ENCODE peak calls at places on chromosomes 11 and 22, in four cellular contexts. One of them, this sample, is unnamed.

GRCh38 chr11:70048279-70049024 is 29.7 kb upstream of the ANO1 start:
- DNase-seq in H1: peak
- DNase-seq in GM12891: no peak
- DNase-seq in heart left ventricle: no peak
- DNase-seq in this sample: peak

GRCh38 chr11:110198031-110198729 is 98.2 kb downstream of the RDX start:
- DNase-seq in H1: no peak
- DNase-seq in GM12891: no peak
- DNase-seq in heart left ventricle: no peak
- DNase-seq in this sample: no peak

GRCh38 chr11:28114731-28115130 is 6.5 kb downstream of the METTL15 start:
- DNase-seq in H1: no peak
- DNase-seq in GM12891: no peak
- DNase-seq in heart left ventricle: no peak
- DNase-seq in this sample: no peak

GRCh38 chr11:86063536-86063935 is 5.3 kb downstream of the PICALM start:
- DNase-seq in H1: no peak
- DNase-seq in GM12891: no peak
- DNase-seq in heart left ventricle: no peak
- DNase-seq in this sample: no peak

GRCh38 chr22:35589736-35590079 is 27.4 kb downstream of the MB start:
- DNase-seq in H1: no peak
- DNase-seq in GM12891: no peak
- DNase-seq in heart left ventricle: no peak
- DNase-seq in this sample: no peak

GRCh38 chr11:69951821-69952590 is 126.1 kb upstream of the ANO1 start:
- DNase-seq in H1: no peak
- DNase-seq in GM12891: no peak
- DNase-seq in heart left ventricle: no peak
- DNase-seq in this sample: no peak

GRCh38 chr11:44404323-44404705 is 94.4 kb upstream of the ALX4 start:
- DNase-seq in H1: no peak
- DNase-seq in GM12891: no peak
- DNase-seq in heart left ventricle: no peak
- DNase-seq in this sample: no peak

GRCh38 chr11:125886997-125887372 is 483 bp upstream of the HYLS1 start:
- DNase-seq in H1: no peak
- DNase-seq in GM12891: peak
- DNase-seq in heart left ventricle: peak
- DNase-seq in this sample: peak

GRCh38 chr11:58636587-58636986 is 14.1 kb downstream of the CNTF start:
- DNase-seq in H1: no peak
- DNase-seq in GM12891: no peak
- DNase-seq in heart left ventricle: no peak
- DNase-seq in this sample: no peak

GRCh38 chr11:114774599-114775365 is 96.5 kb downstream of the NXPE2 start:
- DNase-seq in H1: peak
- DNase-seq in GM12891: peak
- DNase-seq in heart left ventricle: peak
- DNase-seq in this sample: no peak

GRCh38 chr22:41946360-41947180 is at the start of gene CENPM:
- DNase-seq in H1: peak
- DNase-seq in GM12891: peak
- DNase-seq in heart left ventricle: peak
- DNase-seq in this sample: peak

GRCh38 chr11:41319434-41319833 is 140.0 kb downstream of the LRRC4C start:
- DNase-seq in H1: no peak
- DNase-seq in GM12891: no peak
- DNase-seq in heart left ventricle: no peak
- DNase-seq in this sample: no peak

GRCh38 chr22:31618057-31618456 is 44.0 kb downstream of the PISD start:
- DNase-seq in H1: no peak
- DNase-seq in GM12891: no peak
- DNase-seq in heart left ventricle: no peak
- DNase-seq in this sample: no peak

GRCh38 chr11:87122852-87123251 is 85.1 kb downstream of the TMEM135 start:
- DNase-seq in H1: no peak
- DNase-seq in GM12891: no peak
- DNase-seq in heart left ventricle: no peak
- DNase-seq in this sample: no peak

GRCh38 chr11:8832571-8833260 is 78.3 kb upstream of the AKIP1 start:
- DNase-seq in H1: no peak
- DNase-seq in GM12891: no peak
- DNase-seq in heart left ventricle: no peak
- DNase-seq in this sample: peak

GRCh38 chr22:23220485-23221350 is 40.4 kb downstream of the BCR start:
- DNase-seq in H1: no peak
- DNase-seq in GM12891: peak
- DNase-seq in heart left ventricle: no peak
- DNase-seq in this sample: no peak

GRCh38 chr11:20042717-20043392 is 117.4 kb downstream of the DBX1 start:
- DNase-seq in H1: no peak
- DNase-seq in GM12891: no peak
- DNase-seq in heart left ventricle: no peak
- DNase-seq in this sample: no peak

GRCh38 chr11:777288-778255 is at the start of gene GATD1:
- DNase-seq in H1: peak
- DNase-seq in GM12891: peak
- DNase-seq in heart left ventricle: peak
- DNase-seq in this sample: peak

GRCh38 chr11:128302425-128303186 is 284.8 kb downstream of the ETS1 start:
- DNase-seq in H1: no peak
- DNase-seq in GM12891: no peak
- DNase-seq in heart left ventricle: no peak
- DNase-seq in this sample: no peak

GRCh38 chr11:31687256-31687655 is 123.9 kb downstream of the PAX6 start:
- DNase-seq in H1: no peak
- DNase-seq in GM12891: no peak
- DNase-seq in heart left ventricle: no peak
- DNase-seq in this sample: no peak

GRCh38 chr22:47615051-47615450 is 852.6 kb downstream of the TBC1D22A start:
- DNase-seq in H1: no peak
- DNase-seq in GM12891: no peak
- DNase-seq in heart left ventricle: no peak
- DNase-seq in this sample: peak

GRCh38 chr22:47591709-47592108 is 829.3 kb downstream of the TBC1D22A start:
- DNase-seq in H1: no peak
- DNase-seq in GM12891: no peak
- DNase-seq in heart left ventricle: no peak
- DNase-seq in this sample: no peak

GRCh38 chr11:91163619-91164451 is 941.0 kb upstream of the CHORDC1 start:
- DNase-seq in H1: no peak
- DNase-seq in GM12891: no peak
- DNase-seq in heart left ventricle: no peak
- DNase-seq in this sample: no peak

GRCh38 chr11:74366576-74366975 is 31.7 kb downstream of the PGM2L1 start:
- DNase-seq in H1: no peak
- DNase-seq in GM12891: no peak
- DNase-seq in heart left ventricle: no peak
- DNase-seq in this sample: no peak

GRCh38 chr11:8092587-8093424 is 11.8 kb downstream of the TUB start:
- DNase-seq in H1: peak
- DNase-seq in GM12891: peak
- DNase-seq in heart left ventricle: peak
- DNase-seq in this sample: peak

GRCh38 chr11:44255406-44256071 is 54.4 kb downstream of the ALX4 start:
- DNase-seq in H1: peak
- DNase-seq in GM12891: no peak
- DNase-seq in heart left ventricle: no peak
- DNase-seq in this sample: no peak

GRCh38 chr11:37504925-37505324 is 906.9 kb upstream of the RAG2 start:
- DNase-seq in H1: no peak
- DNase-seq in GM12891: no peak
- DNase-seq in heart left ventricle: no peak
- DNase-seq in this sample: no peak

GRCh38 chr11:116478676-116479075 is 294.1 kb downstream of the BUD13 start:
- DNase-seq in H1: no peak
- DNase-seq in GM12891: no peak
- DNase-seq in heart left ventricle: no peak
- DNase-seq in this sample: no peak

GRCh38 chr22:19812910-19813309 is 41.8 kb downstream of the GNB1L start:
- DNase-seq in H1: peak
- DNase-seq in GM12891: no peak
- DNase-seq in heart left ventricle: no peak
- DNase-seq in this sample: peak

GRCh38 chr11:63840356-63841060 is 1.6 kb downstream of the MARK2 start:
- DNase-seq in H1: no peak
- DNase-seq in GM12891: no peak
- DNase-seq in heart left ventricle: no peak
- DNase-seq in this sample: no peak

GRCh38 chr11:113507341-113507740 is 32.1 kb upstream of the DRD2 start:
- DNase-seq in H1: no peak
- DNase-seq in GM12891: no peak
- DNase-seq in heart left ventricle: no peak
- DNase-seq in this sample: no peak

GRCh38 chr11:87347441-87347840 is 309.7 kb downstream of the TMEM135 start:
- DNase-seq in H1: no peak
- DNase-seq in GM12891: no peak
- DNase-seq in heart left ventricle: no peak
- DNase-seq in this sample: no peak

GRCh38 chr11:76638267-76639197 is 32.0 kb downstream of the LRRC32 start:
- DNase-seq in H1: no peak
- DNase-seq in GM12891: no peak
- DNase-seq in heart left ventricle: no peak
- DNase-seq in this sample: no peak

GRCh38 chr11:116984186-116984585 is 114.0 kb downstream of the SIK3 start:
- DNase-seq in H1: no peak
- DNase-seq in GM12891: no peak
- DNase-seq in heart left ventricle: no peak
- DNase-seq in this sample: no peak

GRCh38 chr11:90218606-90219005 is 4.2 kb downstream of the CHORDC1 start:
- DNase-seq in H1: no peak
- DNase-seq in GM12891: no peak
- DNase-seq in heart left ventricle: peak
- DNase-seq in this sample: no peak

GRCh38 chr22:35217541-35217940 is 39.8 kb upstream of the HMGXB4 start:
- DNase-seq in H1: no peak
- DNase-seq in GM12891: no peak
- DNase-seq in heart left ventricle: no peak
- DNase-seq in this sample: no peak

GRCh38 chr11:66335531-66336233 is 552 bp downstream of the RIN1 start:
- DNase-seq in H1: peak
- DNase-seq in GM12891: no peak
- DNase-seq in heart left ventricle: peak
- DNase-seq in this sample: no peak

GRCh38 chr11:66337103-66337899 is 1.1 kb upstream of the RIN1 start:
- DNase-seq in H1: peak
- DNase-seq in GM12891: no peak
- DNase-seq in heart left ventricle: peak
- DNase-seq in this sample: no peak

GRCh38 chr11:66334605-66335442 is 1.4 kb downstream of the RIN1 start:
- DNase-seq in H1: no peak
- DNase-seq in GM12891: no peak
- DNase-seq in heart left ventricle: peak
- DNase-seq in this sample: no peak

GRCh38 chr11:66338276-66339162 is 2.3 kb upstream of the RIN1 start:
- DNase-seq in H1: no peak
- DNase-seq in GM12891: no peak
- DNase-seq in heart left ventricle: peak
- DNase-seq in this sample: no peak

GRCh38 chr11:66336234-66337102 is at the start of gene RIN1:
- DNase-seq in H1: peak
- DNase-seq in GM12891: peak
- DNase-seq in heart left ventricle: peak
- DNase-seq in this sample: no peak
- TF ChIP-seq POLR2A in H1: no peak
- TF ChIP-seq POLR2A in GM12891: no peak
- TF ChIP-seq POLR2A in heart left ventricle: no peak
- TF ChIP-seq POLR2A in this sample: peak

GRCh38 chr11:78065239-78065638 is 1.6 kb downstream of the THRSP start:
- DNase-seq in H1: no peak
- DNase-seq in GM12891: no peak
- DNase-seq in heart left ventricle: no peak
- DNase-seq in this sample: no peak

GRCh38 chr11:78070606-78071005 is 6.9 kb downstream of the THRSP start:
- DNase-seq in H1: no peak
- DNase-seq in GM12891: no peak
- DNase-seq in heart left ventricle: no peak
- DNase-seq in this sample: no peak

GRCh38 chr11:78066471-78066870 is 2.8 kb downstream of the THRSP start:
- DNase-seq in H1: no peak
- DNase-seq in GM12891: no peak
- DNase-seq in heart left ventricle: no peak
- DNase-seq in this sample: no peak

GRCh38 chr11:78069465-78069864 is 5.8 kb downstream of the THRSP start:
- DNase-seq in H1: no peak
- DNase-seq in GM12891: no peak
- DNase-seq in heart left ventricle: no peak
- DNase-seq in this sample: no peak

DNA sequence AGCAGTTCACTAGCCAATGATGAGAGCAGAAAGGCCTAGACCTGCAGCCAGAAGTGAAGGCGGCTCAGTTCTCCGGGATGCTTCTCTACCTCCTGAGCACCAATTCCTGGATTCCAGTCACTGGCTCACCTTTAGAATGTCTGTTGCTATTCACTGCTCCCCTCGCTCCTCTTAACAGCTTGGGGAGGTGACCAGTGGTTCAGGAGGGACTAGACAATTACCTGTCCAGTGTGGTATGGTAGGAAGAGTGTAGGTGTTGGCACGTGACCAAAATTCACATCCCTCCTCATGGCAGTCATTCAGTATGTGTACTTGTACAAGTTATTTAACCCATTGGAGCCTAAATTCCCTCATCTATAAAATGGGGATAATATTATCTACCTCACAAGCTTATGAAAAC is 4.0 kb downstream of the THRSP start:
- DNase-seq in H1: no peak
- DNase-seq in GM12891: no peak
- DNase-seq in heart left ventricle: no peak
- DNase-seq in this sample: no peak
- TF ChIP-seq POLR2A in H1: no peak
- TF ChIP-seq POLR2A in GM12891: no peak
- TF ChIP-seq POLR2A in heart left ventricle: no peak
- TF ChIP-seq POLR2A in this sample: no peak

DNA sequence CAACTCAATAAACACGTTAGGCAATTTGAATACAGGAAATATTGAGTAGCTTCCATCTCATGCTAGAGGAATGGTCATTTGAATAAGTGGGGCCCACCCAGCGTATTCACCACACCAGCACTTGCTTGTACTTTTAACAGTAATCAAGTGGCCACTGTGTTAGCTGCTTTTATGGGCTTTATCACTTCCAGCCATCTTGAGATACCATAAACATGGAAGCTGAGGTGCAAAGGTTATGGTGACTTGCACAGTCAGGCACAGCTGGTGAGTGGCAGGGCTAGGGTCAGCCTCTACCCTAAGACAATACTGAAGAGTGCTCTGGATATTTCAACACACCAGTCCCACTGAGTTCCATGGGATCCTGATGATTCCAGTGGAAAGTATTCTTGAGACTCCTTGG is 6.7 kb downstream of the JOSD1 start:
- DNase-seq in H1: no peak
- DNase-seq in GM12891: no peak
- DNase-seq in heart left ventricle: no peak
- DNase-seq in this sample: no peak
- TF ChIP-seq POLR2A in H1: no peak
- TF ChIP-seq POLR2A in GM12891: no peak
- TF ChIP-seq POLR2A in heart left ventricle: no peak
- TF ChIP-seq POLR2A in this sample: no peak

GRCh38 chr22:37282385-37282677 is at the start of gene CYTH4:
- DNase-seq in H1: no peak
- DNase-seq in GM12891: peak
- DNase-seq in heart left ventricle: peak
- DNase-seq in this sample: no peak
- TF ChIP-seq POLR2A in H1: no peak
- TF ChIP-seq POLR2A in GM12891: peak
- TF ChIP-seq POLR2A in heart left ventricle: no peak
- TF ChIP-seq POLR2A in this sample: no peak

This sample was measured in breast epithelium.